ENCODE peak calls at places on chromosomes 1 and 21, in nine cellular contexts. Z, C, R, X, F, J, A, U and S are unnamed samples.

GRCh38 chr1:17919525-17920439 is 164.6 kb downstream of the ACTL8 start:
- DNase-seq in Z (no peak), C (peak; percentile 43), R (no peak), X (no peak), F (peak; percentile 73), J (peak; percentile 56), A (peak; percentile 68), U (peak; percentile 13), S (peak; percentile 34)

GRCh38 chr1:36224537-36225297 is 474 bp downstream of the THRAP3 start:
- DNase-seq in Z (peak; percentile 93), C (peak; percentile 80), R (no peak), X (no peak), F (no peak), J (peak; percentile 64), A (peak; percentile 89), U (no peak), S (peak; percentile 51)

GRCh38 chr1:229063154-229063553 is 207.8 kb upstream of the RAB4A start:
- DNase-seq in Z (no peak), C (no peak), R (no peak), X (no peak), F (no peak), J (no peak), A (no peak), U (no peak), S (no peak)

GRCh38 chr1:244346972-244347618 is 104.6 kb downstream of the ADSS2 start:
- DNase-seq in Z (no peak), C (no peak), R (no peak), X (no peak), F (peak; percentile 10), J (no peak), A (peak; percentile 37), U (no peak), S (no peak)

GRCh38 chr1:11650331-11650991 is 3.8 kb downstream of the FBXO2 start:
- DNase-seq in Z (peak; percentile 18), C (peak; percentile 86), R (peak; percentile 88), X (peak; percentile 31), F (peak; percentile 82), J (peak; percentile 75), A (peak; percentile 78), U (peak; percentile 93), S (peak; percentile 87)

GRCh38 chr21:31731112-31731801 is 661 bp downstream of the SCAF4 start:
- DNase-seq in Z (peak; percentile 31), C (peak; percentile 24), R (peak; percentile 57), X (no peak), F (peak; percentile 78), J (peak; percentile 41), A (no peak), U (peak; percentile 70), S (peak; percentile 25)

GRCh38 chr1:51520700-51521248 is 1.7 kb upstream of the EPS15 start:
- DNase-seq in Z (no peak), C (no peak), R (no peak), X (no peak), F (no peak), J (no peak), A (no peak), U (peak; percentile 67), S (no peak)

GRCh38 chr1:111789077-111789476 is 33.4 kb downstream of the DDX20 start:
- DNase-seq in Z (no peak), C (no peak), R (no peak), X (no peak), F (no peak), J (no peak), A (peak; percentile 38), U (no peak), S (no peak)

GRCh38 chr1:237070519-237070918 is 28.5 kb downstream of the RYR2 start:
- DNase-seq in Z (no peak), C (no peak), R (no peak), X (no peak), F (no peak), J (no peak), A (no peak), U (no peak), S (no peak)

GRCh38 chr1:234823191-234824176 is 213.5 kb upstream of the IRF2BP2 start:
- DNase-seq in Z (peak; percentile 61), C (no peak), R (no peak), X (no peak), F (no peak), J (no peak), A (no peak), U (no peak), S (no peak)

GRCh38 chr1:224488806-224489584 is 54.4 kb upstream of the WDR26 start:
- DNase-seq in Z (no peak), C (no peak), R (no peak), X (no peak), F (no peak), J (no peak), A (peak; percentile 38), U (peak; percentile 30), S (no peak)

GRCh38 chr1:43708006-43708412 is 673 bp downstream of the ST3GAL3 start:
- DNase-seq in Z (no peak), C (peak; percentile 60), R (no peak), X (no peak), F (no peak), J (no peak), A (peak; percentile 50), U (no peak), S (no peak)

GRCh38 chr1:161486806-161487482 is 18.3 kb upstream of the FCGR2A start:
- DNase-seq in Z (peak; percentile 44), C (peak; percentile 55), R (peak; percentile 19), X (no peak), F (no peak), J (no peak), A (peak; percentile 83), U (peak; percentile 64), S (no peak)

GRCh38 chr21:9760398-9761074 is 760.8 kb upstream of the TPTE start:
- DNase-seq in Z (no peak), C (no peak), R (no peak), X (no peak), F (no peak), J (no peak), A (no peak), U (no peak), S (no peak)

GRCh38 chr1:9263984-9264929 is 28.4 kb upstream of the SPSB1 start:
- DNase-seq in Z (no peak), C (no peak), R (no peak), X (no peak), F (no peak), J (no peak), A (no peak), U (no peak), S (no peak)

GRCh38 chr1:73910466-73910865 is 287.5 kb downstream of the LRRIQ3 start:
- DNase-seq in Z (no peak), C (no peak), R (no peak), X (no peak), F (no peak), J (no peak), A (no peak), U (peak; percentile 47), S (no peak)

GRCh38 chr1:181479137-181479745 is 4.1 kb upstream of the CACNA1E start:
- DNase-seq in Z (peak; percentile 48), C (peak; percentile 54), R (peak; percentile 10), X (no peak), F (peak; percentile 51), J (peak; percentile 31), A (peak; percentile 73), U (peak; percentile 59), S (peak; percentile 62)

GRCh38 chr1:22071511-22071910 is 19.0 kb downstream of the CDC42 start:
- DNase-seq in Z (no peak), C (no peak), R (no peak), X (no peak), F (no peak), J (no peak), A (no peak), U (no peak), S (no peak)

GRCh38 chr21:33111577-33111976 is 41.6 kb downstream of the OLIG1 start:
- DNase-seq in Z (no peak), C (no peak), R (no peak), X (no peak), F (no peak), J (no peak), A (no peak), U (no peak), S (no peak)

GRCh38 chr21:41564871-41565281 is 56.9 kb upstream of the TMPRSS2 start:
- DNase-seq in Z (no peak), C (no peak), R (peak; percentile 9), X (no peak), F (no peak), J (no peak), A (peak; percentile 76), U (peak; percentile 34), S (no peak)

GRCh38 chr21:33198346-33199135 is 31.2 kb upstream of the IFNAR2 start:
- DNase-seq in Z (no peak), C (no peak), R (no peak), X (peak; percentile 30), F (no peak), J (no peak), A (peak; percentile 41), U (no peak), S (no peak)

GRCh38 chr1:207815913-207816312 is 64.1 kb downstream of the CD46 start:
- DNase-seq in Z (no peak), C (no peak), R (peak; percentile 39), X (no peak), F (no peak), J (no peak), A (no peak), U (peak; percentile 57), S (no peak)

GRCh38 chr1:205440476-205441317 is 15.1 kb downstream of the BLACAT1 start:
- DNase-seq in Z (peak; percentile 86), C (peak; percentile 85), R (peak; percentile 68), X (no peak), F (peak; percentile 70), J (no peak), A (peak; percentile 74), U (peak; percentile 83), S (no peak)

GRCh38 chr21:42737969-42738590 is 84.7 kb downstream of the PDE9A start:
- DNase-seq in Z (no peak), C (no peak), R (peak; percentile 18), X (no peak), F (no peak), J (no peak), A (peak; percentile 28), U (peak; percentile 75), S (no peak)